ENCODE peak calls at places on chromosome 1, in eight cellular contexts. Q, X, B, G, A, L, D and F are unnamed samples.
A peak's percentile ranks its signal among the peaks of the same experiment; 100 is the strongest.

GRCh38 chr1:76562292-76562691 is 305.0 kb upstream of the ST6GALNAC5 start:
- DNase-seq in X (no peak), A (no peak), G (no peak), B (no peak), D (no peak), Q (no peak), L (no peak), F (no peak)

GRCh38 chr1:20209471-20209870 is 23.2 kb upstream of the PLA2G2C start:
- DNase-seq in D (no peak), L (no peak), X (no peak), A (no peak), G (no peak), B (no peak), Q (no peak), F (no peak)

GRCh38 chr1:96525657-96526613 is 195.6 kb upstream of the PTBP2 start:
- DNase-seq in L (no peak), Q (no peak), X (no peak), G (no peak), B (no peak), A (no peak), D (no peak), F (no peak)

GRCh38 chr1:203036537-203036936 is 10.2 kb downstream of the PPFIA4 start:
- DNase-seq in G (no peak), X (no peak), A (no peak), B (no peak), Q (no peak), L (no peak), D (no peak), F (no peak)

GRCh38 chr1:156577512-156577911 is 2.0 kb upstream of the TTC24 start:
- DNase-seq in A (no peak), D (no peak), L (no peak), Q (no peak), B (no peak), G (no peak), X (no peak), F (no peak)

GRCh38 chr1:201578008-201578888 is 39.3 kb downstream of the NAV1 start:
- DNase-seq in G (no peak), D (no peak), X (no peak), B (no peak), L (no peak), A (no peak), Q (no peak), F (no peak)

GRCh38 chr1:186783193-186783592 is 45.6 kb upstream of the PLA2G4A start:
- DNase-seq in B (no peak), L (no peak), Q (no peak), A (no peak), X (no peak), D (no peak), G (no peak), F (no peak)

GRCh38 chr1:219416598-219417238 is 196.2 kb downstream of the ZC3H11B start:
- DNase-seq in G (peak; percentile 59), B (peak; percentile 54), D (peak; percentile 61), A (no peak), X (no peak), L (peak; percentile 51), Q (peak; percentile 83), F (peak; percentile 10)

GRCh38 chr1:33687000-33687399 is 176.9 kb upstream of the HMGB4 start:
- DNase-seq in G (no peak), D (no peak), B (no peak), Q (no peak), X (no peak), L (no peak), A (no peak), F (no peak)

GRCh38 chr1:201511396-201511795 is 4.5 kb upstream of the CSRP1 start:
- DNase-seq in Q (no peak), D (no peak), X (no peak), A (no peak), B (no peak), L (no peak), G (no peak), F (no peak)

GRCh38 chr1:30809514-30810263 is 52.1 kb upstream of the LAPTM5 start:
- DNase-seq in Q (no peak), L (no peak), X (no peak), B (no peak), D (no peak), G (no peak), A (no peak), F (no peak)

GRCh38 chr1:180680558-180681144 is 48.8 kb downstream of the XPR1 start:
- DNase-seq in A (no peak), L (no peak), Q (no peak), G (no peak), X (no peak), D (no peak), B (no peak), F (no peak)

GRCh38 chr1:172287207-172287606 is 133.3 kb upstream of the C1orf105 start:
- DNase-seq in D (no peak), B (peak; percentile 32), L (no peak), Q (no peak), G (peak; percentile 13), A (no peak), X (no peak), F (no peak)

GRCh38 chr1:2135425-2135824 is 59.1 kb downstream of the FAAP20 start:
- DNase-seq in Q (no peak), A (no peak), B (peak; percentile 79), G (no peak), X (no peak), L (no peak), D (no peak), F (no peak)

GRCh38 chr1:19661721-19662228 is 2.9 kb upstream of the HTR6 start:
- DNase-seq in Q (no peak), X (no peak), B (no peak), L (peak; percentile 39), G (no peak), D (peak; percentile 53), A (no peak), F (no peak)

GRCh38 chr1:164265232-164265631 is 293.8 kb upstream of the PBX1 start:
- DNase-seq in Q (no peak), B (no peak), L (no peak), X (no peak), D (no peak), A (no peak), G (no peak), F (no peak)

GRCh38 chr1:100860397-100860991 is 34.1 kb downstream of the EXTL2 start:
- DNase-seq in Q (no peak), X (no peak), L (no peak), B (no peak), G (no peak), A (no peak), D (no peak), F (no peak)

GRCh38 chr1:228873714-228874113 is 138.4 kb downstream of the RHOU start:
- DNase-seq in A (no peak), X (no peak), L (no peak), G (no peak), D (no peak), Q (no peak), B (no peak), F (no peak)

GRCh38 chr1:20885121-20885520 is 98.0 kb upstream of the HP1BP3 start:
- DNase-seq in L (no peak), G (no peak), D (no peak), X (no peak), B (no peak), Q (no peak), A (no peak), F (no peak)